ENCODE peak calls at places on chromosomes 6 and 20, in four cellular contexts. B is Peyer's patch, P is progenitor cell of endocrine pancreas, Y is Calu3. L is an unnamed sample.

GRCh38 chr20:41654884-41655283 is 36.7 kb upstream of the CHD6 start:
- DNase-seq in B (no peak), P (peak), Y (peak), L (no peak)

GRCh38 chr20:50464026-50464724 is 46.0 kb upstream of the PTPN1 start:
- DNase-seq in B (peak), P (peak), Y (peak), L (peak)

GRCh38 chr6:12137480-12137879 is 125.4 kb downstream of the HIVEP1 start:
- DNase-seq in B (no peak), P (no peak), Y (no peak), L (peak)

GRCh38 chr6:24963887-24964570 is 28.3 kb upstream of the RIPOR2 start:
- DNase-seq in B (no peak), P (no peak), Y (no peak), L (peak)

GRCh38 chr6:158803733-158804143 is 15.4 kb downstream of the EZR start:
- DNase-seq in B (no peak), P (no peak), Y (no peak), L (no peak)

GRCh38 chr20:58096880-58097813 is 131.3 kb downstream of the ANKRD60 start:
- DNase-seq in B (no peak), P (no peak), Y (no peak), L (no peak)

GRCh38 chr20:32062776-32063170 is 10.7 kb downstream of the HCK start:
- DNase-seq in B (no peak), P (no peak), Y (no peak), L (peak)

GRCh38 chr6:19879663-19880062 is 42.5 kb downstream of the ID4 start:
- DNase-seq in B (no peak), P (no peak), Y (no peak), L (no peak)

GRCh38 chr6:38172739-38173415 is 353.4 kb downstream of the ZFAND3 start:
- DNase-seq in B (no peak), P (no peak), Y (no peak), L (no peak)

GRCh38 chr20:44768256-44768655 is 22.6 kb downstream of the KCNK15 start:
- DNase-seq in B (no peak), P (no peak), Y (no peak), L (no peak)

GRCh38 chr6:3421145-3421544 is 35.7 kb downstream of the SLC22A23 start:
- DNase-seq in B (no peak), P (no peak), Y (no peak), L (no peak)

L was measured in transverse colon.